ENCODE peak calls at places on chromosomes 12 and 14, in four cellular contexts. V is neuronal stem cell, Y is IMR-90, F is H1. O is an unnamed sample.

GRCh38 chr12:112599871-112600270 is 181.1 kb downstream of the PTPN11 start:
- DNase-seq in V (no peak), Y (no peak), F (no peak), O (no peak)

GRCh38 chr12:130131817-130132216 is 30.4 kb upstream of the FZD10 start:
- DNase-seq in V (no peak), Y (no peak), F (no peak), O (no peak)

GRCh38 chr12:11143352-11143751 is 8.9 kb upstream of the TAS2R30 start:
- DNase-seq in V (no peak), Y (no peak), F (no peak), O (no peak)

GRCh38 chr12:119334459-119335170 is at the start of gene CCDC60:
- DNase-seq in V (peak; percentile 81), Y (no peak), F (peak; percentile 93), O (no peak)

GRCh38 chr12:47650469-47650868 is 55.4 kb downstream of the RPAP3 start:
- DNase-seq in V (no peak), Y (peak; percentile 50), F (no peak), O (peak; percentile 72)

GRCh38 chr14:74574092-74574438 is 38.0 kb downstream of the LTBP2 start:
- DNase-seq in V (no peak), Y (no peak), F (no peak), O (no peak)

GRCh38 chr12:93025145-93026103 is 96.3 kb upstream of the EEA1 start:
- DNase-seq in V (no peak), Y (peak; percentile 75), F (no peak), O (peak; percentile 60)

GRCh38 chr12:105257321-105257728 is 21.4 kb upstream of the APPL2 start:
- DNase-seq in V (no peak), Y (peak; percentile 90), F (no peak), O (peak; percentile 88)

GRCh38 chr12:44502681-44503080 is 373.4 kb downstream of the NELL2 start:
- DNase-seq in V (no peak), Y (no peak), F (no peak), O (no peak)

GRCh38 chr12:9405861-9406563 is 197.8 kb upstream of the PZP start:
- DNase-seq in V (no peak), Y (no peak), F (no peak), O (no peak)

GRCh38 chr12:9404469-9405260 is 196.5 kb upstream of the PZP start:
- DNase-seq in V (no peak), Y (no peak), F (no peak), O (no peak)

GRCh38 chr12:9406564-9407424 is 198.6 kb upstream of the PZP start:
- DNase-seq in V (no peak), Y (no peak), F (no peak), O (no peak)

DNA sequence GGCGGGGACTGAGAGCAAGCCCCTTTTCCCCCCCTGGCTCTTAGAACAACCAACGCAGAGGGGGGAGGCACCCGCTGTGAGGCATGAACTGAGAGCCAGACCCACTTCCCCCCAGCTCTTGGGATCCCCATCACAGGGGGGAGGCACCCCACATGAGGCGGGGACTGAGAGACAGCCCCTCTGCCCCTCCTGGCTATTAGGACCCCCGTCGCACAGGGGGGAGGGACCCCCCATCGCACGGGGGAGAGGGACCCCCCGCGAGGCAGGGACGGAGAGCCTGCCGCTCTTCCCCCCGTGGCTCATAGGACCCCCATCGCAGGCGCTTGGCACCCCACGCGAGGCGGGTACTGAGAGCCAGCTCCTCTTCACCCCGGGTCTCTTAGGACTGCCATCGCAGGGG is 195.8 kb upstream of the PZP start:
- DNase-seq in V (no peak), Y (no peak), F (no peak), O (no peak)
- H3K14ac ChIP-seq in V (no peak overlapping the region), Y (no peak overlapping the region), F (no peak overlapping the region), O (no peak overlapping the region)

DNA sequence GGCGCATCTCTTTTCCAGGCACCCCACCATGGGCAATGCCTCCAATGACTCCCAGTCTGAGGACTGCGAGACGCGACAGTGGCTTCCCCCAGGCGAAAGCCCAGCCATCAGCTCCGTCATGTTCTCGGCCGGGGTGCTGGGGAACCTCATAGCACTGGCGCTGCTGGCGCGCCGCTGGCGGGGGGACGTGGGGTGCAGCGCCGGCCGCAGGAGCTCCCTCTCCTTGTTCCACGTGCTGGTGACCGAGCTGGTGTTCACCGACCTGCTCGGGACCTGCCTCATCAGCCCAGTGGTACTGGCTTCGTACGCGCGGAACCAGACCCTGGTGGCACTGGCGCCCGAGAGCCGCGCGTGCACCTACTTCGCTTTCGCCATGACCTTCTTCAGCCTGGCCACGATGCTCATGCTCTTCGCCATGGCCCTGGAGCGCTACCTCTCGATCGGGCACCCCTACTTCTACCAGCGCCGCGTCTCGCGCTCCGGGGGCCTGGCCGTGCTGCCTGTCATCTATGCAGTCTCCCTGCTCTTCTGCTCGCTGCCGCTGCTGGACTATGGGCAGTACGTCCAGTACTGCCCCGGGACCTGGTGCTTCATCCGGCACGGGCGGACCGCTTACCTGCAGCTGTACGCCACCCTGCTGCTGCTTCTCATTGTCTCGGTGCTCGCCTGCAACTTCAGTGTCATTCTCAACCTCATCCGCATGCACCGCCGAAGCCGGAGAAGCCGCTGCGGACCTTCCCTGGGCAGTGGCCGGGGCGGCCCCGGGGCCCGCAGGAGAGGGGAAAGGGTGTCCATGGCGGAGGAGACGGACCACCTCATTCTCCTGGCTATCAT is 626 bp downstream of the PTGER2 start:
- DNase-seq in V (no peak), Y (peak; percentile 32), F (peak; percentile 75), O (peak; percentile 56)
- H3K14ac ChIP-seq in V (peak overlapping the region; percentile 71), Y (peak overlapping the region; percentile 91), F (no peak overlapping the region), O (no peak overlapping the region)

GRCh38 chr12:89085421-89085820 is 266.9 kb downstream of the DUSP6 start:
- DNase-seq in V (no peak), Y (no peak), F (no peak), O (no peak)

GRCh38 chr12:89087876-89088275 is 264.4 kb downstream of the DUSP6 start:
- DNase-seq in V (peak; percentile 24), Y (no peak), F (no peak), O (no peak)

GRCh38 chr12:89083491-89083890 is 268.8 kb downstream of the DUSP6 start:
- DNase-seq in V (no peak), Y (no peak), F (no peak), O (no peak)

GRCh38 chr12:89084751-89085150 is 267.6 kb downstream of the DUSP6 start:
- DNase-seq in V (no peak), Y (peak; percentile 80), F (no peak), O (peak; percentile 35)

GRCh38 chr12:89087149-89087834 is 265.0 kb downstream of the DUSP6 start:
- DNase-seq in V (no peak), Y (no peak), F (no peak), O (no peak)
- H3K14ac ChIP-seq in V (no peak overlapping the region), Y (no peak overlapping the region), F (no peak overlapping the region), O (no peak overlapping the region)

GRCh38 chr14:76957224-76957881 is 71.2 kb downstream of the IRF2BPL start:
- DNase-seq in V (no peak), Y (no peak), F (no peak), O (peak; percentile 48)

GRCh38 chr14:76954371-76954770 is 74.1 kb downstream of the IRF2BPL start:
- DNase-seq in V (no peak), Y (no peak), F (no peak), O (no peak)

GRCh38 chr14:76956253-76957090 is 72.0 kb downstream of the IRF2BPL start:
- DNase-seq in V (peak; percentile 77), Y (peak; percentile 89), F (peak; percentile 91), O (peak; percentile 98)

GRCh38 chr14:76954791-76955190 is 73.7 kb downstream of the IRF2BPL start:
- DNase-seq in V (no peak), Y (no peak), F (no peak), O (no peak)

GRCh38 chr14:76955575-76956252 is 72.8 kb downstream of the IRF2BPL start:
- DNase-seq in V (no peak), Y (peak; percentile 59), F (no peak), O (peak; percentile 96)
- H3K14ac ChIP-seq in V (no peak overlapping the region), Y (peak overlapping the region; percentile 87), F (no peak overlapping the region), O (peak overlapping the region; percentile 56)

GRCh38 chr12:6494968-6495367 is 1.1 kb downstream of the NCAPD2 start:
- DNase-seq in V (no peak), Y (no peak), F (no peak), O (no peak)

GRCh38 chr12:6489449-6489848 is 3.6 kb downstream of the MRPL51 start:
- DNase-seq in V (no peak), Y (no peak), F (no peak), O (no peak)

GRCh38 chr12:6492838-6493579 is at the start of gene MRPL51:
- DNase-seq in V (peak; percentile 90), Y (peak; percentile 90), F (peak; percentile 98), O (peak; percentile 96)

GRCh38 chr12:6494351-6494743 is 445 bp downstream of the NCAPD2 start:
- DNase-seq in V (no peak), Y (no peak), F (no peak), O (no peak)

DNA sequence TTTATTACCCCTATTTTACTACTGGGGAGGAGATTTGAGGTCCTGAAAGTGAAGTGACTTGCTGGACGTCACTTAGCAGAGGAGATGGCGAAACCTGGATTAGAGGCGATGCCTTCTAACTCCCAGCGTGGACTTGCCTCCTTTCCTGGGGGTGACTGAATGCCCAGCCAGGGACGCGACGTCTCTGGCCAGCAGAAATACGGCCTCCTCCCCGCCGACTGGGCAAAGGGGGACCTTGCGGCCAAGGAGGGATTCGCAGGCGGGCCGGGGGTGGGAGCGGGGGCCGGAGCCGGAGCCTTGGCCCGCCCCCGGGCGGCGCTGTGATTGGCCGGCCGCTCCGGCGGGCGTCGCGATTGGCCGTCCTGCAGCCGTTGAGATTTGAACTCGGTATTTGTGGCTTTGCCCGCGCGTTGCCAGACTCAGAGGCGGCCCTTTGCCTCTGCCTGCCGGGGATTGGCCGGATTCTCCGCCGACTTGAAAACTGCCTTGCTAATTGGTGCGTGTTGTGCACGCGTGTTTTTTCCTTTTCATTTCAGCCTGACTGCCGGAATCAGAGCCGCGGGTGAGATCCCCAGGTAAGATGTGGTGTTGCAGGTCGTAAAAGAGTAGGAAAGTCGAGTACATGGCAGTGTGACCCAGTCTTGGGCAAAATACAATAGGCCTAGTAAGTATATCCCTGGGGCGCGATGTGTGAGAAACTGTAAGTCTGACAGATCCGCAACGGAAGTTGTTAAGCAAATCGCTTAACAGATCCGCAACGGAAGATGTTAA is at the start of gene NCAPD2:
- DNase-seq in V (peak; percentile 93), Y (peak; percentile 93), F (peak; percentile 91), O (peak; percentile 98)
- H3K14ac ChIP-seq in V (no peak within 1 kb of the TSS), Y (peak within 1 kb of the TSS; percentile 97), F (no peak within 1 kb of the TSS), O (peak within 1 kb of the TSS; percentile 45)

DNA sequence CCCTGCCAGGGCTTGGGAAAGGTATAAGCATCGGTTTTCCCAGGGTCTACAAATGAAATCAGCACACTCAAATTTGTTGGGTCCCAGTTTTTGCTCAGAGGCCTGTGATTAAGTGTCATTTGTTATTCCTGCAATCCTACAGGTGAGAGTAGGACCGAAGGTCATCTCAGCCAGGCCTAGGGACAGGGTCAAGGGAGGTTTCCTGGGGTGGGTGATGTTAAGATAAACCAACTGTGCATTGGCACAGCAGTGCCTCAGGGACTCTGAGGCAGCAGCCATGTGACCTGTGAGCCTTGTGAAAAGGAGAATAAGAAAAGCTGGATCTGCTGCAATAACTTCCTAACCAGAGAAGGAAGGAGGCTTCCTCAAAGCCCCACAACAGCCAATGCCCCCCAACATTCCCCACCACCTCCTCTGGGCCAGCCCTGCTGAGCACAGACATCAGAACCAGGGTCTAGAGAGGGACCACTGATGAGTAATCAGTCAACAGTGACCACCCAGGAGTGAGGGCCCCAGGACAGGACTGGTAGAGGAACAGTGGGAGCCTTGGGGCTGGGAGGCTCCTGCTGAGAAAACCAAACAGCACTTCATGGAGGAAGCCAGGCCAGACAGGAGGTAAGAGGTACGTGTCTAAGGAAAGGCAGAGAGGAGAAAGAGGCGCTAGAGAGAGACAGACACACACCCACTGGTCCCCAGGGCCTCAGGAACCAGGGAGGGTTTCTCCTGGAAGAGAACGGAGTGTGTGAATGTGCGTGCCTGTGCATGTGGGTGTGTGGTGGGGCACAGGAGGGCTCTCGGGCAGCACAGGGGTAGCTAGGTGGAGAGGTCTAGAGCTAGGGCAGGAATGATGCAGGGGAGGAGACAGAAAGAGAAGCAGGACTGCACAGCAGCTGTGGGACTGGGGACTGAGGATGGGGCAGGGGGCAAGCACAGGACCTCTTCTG is 82.4 kb downstream of the ITPK1 start:
- DNase-seq in V (no peak), Y (no peak), F (no peak), O (no peak)
- H3K14ac ChIP-seq in V (peak overlapping the region; percentile 83), Y (no peak overlapping the region), F (no peak overlapping the region), O (no peak overlapping the region)

GRCh38 chr14:23556700-23557440 is 799 bp downstream of the THTPA start:
- DNase-seq in V (no peak), Y (no peak), F (no peak), O (no peak)
- H3K14ac ChIP-seq in V (no peak overlapping the region), Y (peak overlapping the region; percentile 83), F (no peak overlapping the region), O (no peak overlapping the region)

O was measured in mesenchymal stem cell.